ENCODE peak calls at places on chromosome 16, in nine cellular contexts. V is GM23338, K is MM.1S, H is HCT116, F is OCI-LY7, Y is neural progenitor cell, I is PC-3, W is hepatocyte, T is SK-N-SH. B is an unnamed sample.

GRCh38 chr16:51636913-51637743 is 486.1 kb upstream of the SALL1 start:
- DNase-seq in V (peak), K (no peak), H (no peak), F (no peak), Y (peak), I (peak), W (no peak), T (peak), B (peak)

GRCh38 chr16:31301708-31302400 is 42.1 kb downstream of the ITGAM start:
- DNase-seq in V (peak), K (no peak), H (no peak), F (peak), Y (peak), I (no peak), W (peak), T (no peak), B (peak)

GRCh38 chr16:14196539-14196938 is 125.4 kb downstream of the MRTFB start:
- DNase-seq in V (no peak), K (peak), H (no peak), F (peak), Y (no peak), I (no peak), W (no peak), T (peak), B (no peak)

GRCh38 chr16:52404546-52404945 is 142.4 kb downstream of the TOX3 start:
- DNase-seq in V (no peak), K (no peak), H (no peak), F (no peak), Y (no peak), I (no peak), W (peak), T (no peak), B (no peak)

GRCh38 chr16:85231959-85232358 is 119.7 kb upstream of the CIBAR2 start:
- DNase-seq in V (no peak), K (no peak), H (no peak), F (no peak), Y (no peak), I (no peak), W (no peak), T (no peak), B (peak)

GRCh38 chr16:4847774-4848587 is 700 bp downstream of the UBN1 start:
- DNase-seq in V (peak), K (peak), H (no peak), F (peak), Y (peak), I (peak), W (peak), T (peak), B (peak)

GRCh38 chr16:21338537-21339268 is 60.6 kb upstream of the CRYM start:
- DNase-seq in V (no peak), K (peak), H (no peak), F (no peak), Y (no peak), I (no peak), W (peak), T (no peak), B (no peak)

GRCh38 chr16:17414421-17414820 is 56.3 kb downstream of the XYLT1 start:
- DNase-seq in V (no peak), K (no peak), H (no peak), F (peak), Y (no peak), I (no peak), W (no peak), T (no peak), B (no peak)

GRCh38 chr16:62665269-62665668 is 629.0 kb upstream of the CDH8 start:
- DNase-seq in V (peak), K (no peak), H (no peak), F (no peak), Y (peak), I (no peak), W (no peak), T (no peak), B (no peak)

GRCh38 chr16:30166202-30166902 is 17.1 kb upstream of the CORO1A start:
- DNase-seq in V (no peak), K (peak), H (no peak), F (peak), Y (no peak), I (no peak), W (no peak), T (no peak), B (no peak)

GRCh38 chr16:88939814-88940195 is 37.2 kb downstream of the CBFA2T3 start:
- DNase-seq in V (peak), K (no peak), H (no peak), F (no peak), Y (no peak), I (no peak), W (no peak), T (no peak), B (no peak)

GRCh38 chr16:9275386-9275785 is 183.9 kb downstream of the HAPSTR1 start:
- DNase-seq in V (no peak), K (no peak), H (no peak), F (no peak), Y (no peak), I (peak), W (no peak), T (no peak), B (no peak)

GRCh38 chr16:9275816-9276354 is 184.4 kb downstream of the HAPSTR1 start:
- DNase-seq in V (no peak), K (no peak), H (no peak), F (no peak), Y (no peak), I (no peak), W (no peak), T (no peak), B (no peak)

GRCh38 chr16:9280067-9280466 is 188.6 kb downstream of the HAPSTR1 start:
- DNase-seq in V (no peak), K (no peak), H (no peak), F (no peak), Y (no peak), I (no peak), W (no peak), T (no peak), B (no peak)

GRCh38 chr16:9279661-9280060 is 188.2 kb downstream of the HAPSTR1 start:
- DNase-seq in V (no peak), K (no peak), H (no peak), F (no peak), Y (no peak), I (no peak), W (no peak), T (no peak), B (no peak)
- TF ChIP-seq EZH2phosphoT487 in V (no peak), K (no peak), H (no peak), F (no peak), Y (no peak), I (no peak), W (no peak), T (no peak), B (no peak)

DNA sequence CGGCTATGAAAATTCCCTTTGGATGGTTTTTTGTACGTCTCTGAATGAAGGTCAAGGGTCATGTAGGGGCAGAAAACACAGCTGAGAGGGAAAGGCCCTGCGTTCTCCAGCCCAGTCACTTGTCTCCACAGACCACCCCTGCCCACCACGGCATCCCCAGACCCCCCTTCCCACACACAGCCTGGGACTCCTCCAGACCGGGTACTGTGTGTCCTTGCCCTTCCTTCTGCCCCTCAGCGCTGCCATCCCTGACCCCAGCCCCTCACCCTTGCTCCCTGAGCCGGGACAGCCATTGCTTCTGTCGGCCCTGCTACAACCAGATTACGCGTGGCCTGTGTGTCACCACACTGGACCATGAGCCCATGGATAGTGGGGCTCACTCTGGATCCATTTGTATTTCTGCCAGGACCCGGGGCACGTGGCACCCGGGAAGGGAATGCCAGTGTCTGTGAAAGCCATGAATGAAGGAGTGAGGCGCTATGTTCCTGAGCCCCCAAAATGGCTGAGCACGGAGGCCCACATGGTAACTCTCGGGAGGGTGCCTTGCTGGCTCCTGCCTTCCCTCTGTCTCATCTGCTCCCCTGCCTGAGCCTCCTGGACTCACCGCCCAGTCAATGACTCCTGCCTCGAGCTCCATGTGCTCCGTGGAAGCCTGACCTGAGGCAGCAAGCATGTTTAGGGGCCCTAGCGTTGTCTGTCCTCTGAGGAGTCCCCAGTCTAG is 139.1 kb upstream of the FOXF1 start:
- DNase-seq in V (no peak), K (no peak), H (no peak), F (no peak), Y (no peak), I (no peak), W (no peak), T (no peak), B (no peak)
- TF ChIP-seq EZH2phosphoT487 in V (no peak), K (no peak), H (no peak), F (no peak), Y (no peak), I (no peak), W (no peak), T (no peak), B (no peak)

GRCh38 chr16:24841291-24841690 is 4.5 kb upstream of the SLC5A11 start:
- DNase-seq in V (no peak), K (no peak), H (no peak), F (no peak), Y (no peak), I (peak), W (no peak), T (no peak), B (no peak)
- TF ChIP-seq EZH2phosphoT487 in V (no peak), K (no peak), H (no peak), F (no peak), Y (no peak), I (no peak), W (no peak), T (no peak), B (no peak)

DNA sequence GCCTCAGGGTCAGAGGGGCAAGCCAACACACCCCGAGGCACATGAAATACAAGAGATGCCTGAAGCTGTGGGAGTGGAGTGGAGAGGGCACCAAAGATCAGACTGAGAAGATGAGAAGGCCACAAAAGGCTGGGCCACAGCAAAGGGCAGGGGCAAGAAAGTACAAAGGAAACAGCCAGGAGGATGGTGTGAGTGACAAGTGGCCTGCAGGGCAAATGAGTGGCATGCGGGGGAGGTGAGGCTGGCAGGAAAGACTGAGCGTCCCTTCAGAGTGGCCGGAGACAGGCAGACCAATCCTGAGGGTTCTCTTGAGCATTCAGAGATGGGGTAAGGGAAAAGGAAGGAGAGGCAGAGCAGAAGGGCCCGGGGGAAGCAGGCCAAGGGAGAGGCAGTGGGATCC is 23.2 kb downstream of the HSD11B2 start:
- DNase-seq in V (no peak), K (no peak), H (no peak), F (no peak), Y (no peak), I (no peak), W (no peak), T (no peak), B (no peak)
- TF ChIP-seq EZH2phosphoT487 in V (no peak), K (no peak), H (no peak), F (no peak), Y (no peak), I (no peak), W (no peak), T (no peak), B (no peak)

DNA sequence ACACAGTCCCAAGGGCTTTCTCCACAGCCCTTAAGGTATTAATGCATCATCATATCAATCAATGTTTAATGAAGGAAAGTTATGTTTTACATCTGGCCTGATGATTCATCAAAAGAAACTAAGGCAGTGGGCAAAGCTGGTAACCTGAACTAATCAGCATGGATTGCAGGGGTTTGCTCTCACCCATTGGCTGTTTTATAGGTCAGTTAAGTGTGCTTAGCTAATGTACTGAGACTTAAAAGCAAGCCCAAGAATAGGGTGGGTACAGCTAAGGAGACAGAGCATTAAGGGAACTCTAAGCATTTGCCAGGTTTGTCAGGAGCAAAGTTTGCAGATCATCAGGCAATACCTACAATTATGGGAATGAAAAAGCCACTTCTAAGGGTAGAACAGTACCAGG is 1247.6 kb downstream of the CDH8 start:
- DNase-seq in V (peak), K (no peak), H (no peak), F (no peak), Y (peak), I (no peak), W (no peak), T (no peak), B (no peak)
- TF ChIP-seq EZH2phosphoT487 in V (no peak), K (no peak), H (no peak), F (no peak), Y (no peak), I (no peak), W (no peak), T (no peak), B (no peak)

GRCh38 chr16:90019201-90019542 is at the start of gene DBNDD1:
- DNase-seq in V (no peak), K (no peak), H (no peak), F (no peak), Y (no peak), I (no peak), W (no peak), T (no peak), B (no peak)

GRCh38 chr16:90018297-90019200 is 707 bp downstream of the DBNDD1 start:
- DNase-seq in V (peak), K (no peak), H (no peak), F (no peak), Y (peak), I (peak), W (peak), T (peak), B (peak)

GRCh38 chr16:90020838-90021382 is 1.7 kb upstream of the DBNDD1 start:
- DNase-seq in V (no peak), K (no peak), H (no peak), F (peak), Y (no peak), I (peak), W (no peak), T (peak), B (peak)

GRCh38 chr16:90020260-90020837 is 1.1 kb upstream of the DBNDD1 start:
- DNase-seq in V (no peak), K (no peak), H (no peak), F (no peak), Y (no peak), I (no peak), W (no peak), T (no peak), B (no peak)

GRCh38 chr16:90019543-90020259 is 445 bp upstream of the DBNDD1 start:
- DNase-seq in V (peak), K (peak), H (no peak), F (peak), Y (peak), I (peak), W (peak), T (peak), B (peak)
- TF ChIP-seq EZH2phosphoT487 in V (no peak), K (no peak), H (no peak), F (no peak), Y (peak), I (no peak), W (no peak), T (no peak), B (no peak)

DNA sequence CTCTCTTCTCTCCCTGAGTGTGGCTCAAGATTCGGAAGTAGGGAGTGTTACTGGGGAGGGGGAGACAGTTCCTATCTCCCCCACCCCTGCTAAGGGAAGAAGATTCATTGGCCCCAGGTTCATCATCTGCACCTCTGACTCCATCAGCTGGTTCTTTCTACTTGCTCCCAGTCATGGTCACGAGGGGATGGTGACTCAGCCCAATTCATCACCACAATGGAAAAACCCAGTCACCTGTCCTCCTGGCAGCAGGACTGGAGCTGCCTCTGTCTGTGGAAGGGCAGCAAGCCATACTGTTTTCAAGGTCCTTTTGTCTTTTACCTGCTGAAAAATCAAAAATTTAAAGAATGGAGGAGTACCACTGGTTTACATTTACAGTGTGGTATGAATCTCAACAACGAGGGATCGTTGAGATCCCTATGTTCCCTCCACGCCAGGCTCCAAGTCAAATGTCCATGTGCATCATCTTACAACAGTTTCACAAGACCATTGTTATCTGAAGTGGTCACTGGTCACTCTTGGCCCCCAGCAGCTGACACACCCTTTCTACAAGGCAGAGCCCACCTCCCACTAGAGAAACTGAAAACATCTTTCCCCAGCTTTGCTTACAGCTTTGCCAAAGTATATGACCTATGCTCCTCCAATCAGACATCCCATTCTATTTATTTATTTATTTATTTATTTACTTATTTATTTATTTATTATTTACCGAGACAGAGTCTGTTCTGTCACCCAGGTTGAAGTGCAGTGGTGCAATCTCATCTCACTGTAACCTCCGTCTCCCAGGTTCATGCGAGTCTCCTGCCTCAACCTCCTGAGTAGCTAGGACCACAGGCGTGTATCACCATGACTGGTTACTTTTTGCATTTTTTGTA is 40.4 kb upstream of the NDRG4 start:
- DNase-seq in V (no peak), K (no peak), H (peak), F (no peak), Y (no peak), I (peak), W (no peak), T (no peak), B (peak)
- TF ChIP-seq EZH2phosphoT487 in V (no peak), K (no peak), H (no peak), F (no peak), Y (no peak), I (no peak), W (no peak), T (no peak), B (no peak)

B was measured in GM23248.